ENCODE peak calls at places on chromosomes 13 and 19, in seven cellular contexts. S, Y, D, H, C, O and E are unnamed samples.

GRCh38 chr19:43595999-43596841 is at the start of the genes IRGQ and ZNF576:
- DNase-seq in S (peak), Y (peak), D (peak), H (peak), C (peak), O (peak), E (peak)

GRCh38 chr13:113178070-113178895 is 19.8 kb downstream of the PROZ start:
- DNase-seq in S (no peak), Y (no peak), D (peak), H (peak), C (no peak), O (no peak), E (no peak)

GRCh38 chr19:41698746-41699230 is 9.6 kb upstream of the CEACAM5 start:
- DNase-seq in S (no peak), Y (no peak), D (no peak), H (no peak), C (peak), O (peak), E (no peak)

GRCh38 chr19:19342086-19343015 is 21.7 kb downstream of the MAU2 start:
- DNase-seq in S (peak), Y (peak), D (peak), H (peak), C (peak), O (peak), E (peak)

GRCh38 chr13:87981416-87981815 is 310.2 kb downstream of the SLITRK5 start:
- DNase-seq in S (no peak), Y (no peak), D (no peak), H (no peak), C (no peak), O (no peak), E (no peak)

GRCh38 chr13:49629947-49630346 is 1.6 kb downstream of the ARL11 start:
- DNase-seq in S (no peak), Y (no peak), D (no peak), H (no peak), C (no peak), O (no peak), E (no peak)

GRCh38 chr13:22214184-22214583 is 543.3 kb downstream of the FGF9 start:
- DNase-seq in S (no peak), Y (no peak), D (no peak), H (no peak), C (no peak), O (no peak), E (no peak)

GRCh38 chr13:98647121-98647520 is 70.2 kb upstream of the STK24 start:
- DNase-seq in S (no peak), Y (no peak), D (no peak), H (no peak), C (no peak), O (no peak), E (no peak)

GRCh38 chr19:42129399-42130253 is 2.6 kb downstream of the POU2F2 start:
- DNase-seq in S (no peak), Y (peak), D (peak), H (no peak), C (peak), O (peak), E (peak)

GRCh38 chr13:59043016-59043415 is 1120.7 kb downstream of the DIAPH3 start:
- DNase-seq in S (peak), Y (no peak), D (no peak), H (no peak), C (no peak), O (no peak), E (no peak)

GRCh38 chr19:1651548-1652394 is 644 bp downstream of the TCF3 start:
- DNase-seq in S (no peak), Y (peak), D (peak), H (peak), C (no peak), O (no peak), E (peak)

GRCh38 chr19:6198896-6199239 is 63.4 kb downstream of the ACSBG2 start:
- DNase-seq in S (no peak), Y (peak), D (no peak), H (no peak), C (peak), O (no peak), E (no peak)

GRCh38 chr19:39110263-39110967 is 15.2 kb upstream of the PAK4 start:
- DNase-seq in S (peak), Y (peak), D (peak), H (peak), C (peak), O (peak), E (peak)

GRCh38 chr13:104143760-104144406 is 1077.7 kb upstream of the SLC10A2 start:
- DNase-seq in S (peak), Y (no peak), D (no peak), H (no peak), C (no peak), O (no peak), E (no peak)

GRCh38 chr13:111865046-111865445 is 201.9 kb upstream of the SOX1 start:
- DNase-seq in S (peak), Y (no peak), D (no peak), H (no peak), C (no peak), O (no peak), E (no peak)

GRCh38 chr13:111219306-111219705 is 101.1 kb upstream of the TEX29 start:
- DNase-seq in S (peak), Y (no peak), D (peak), H (peak), C (no peak), O (no peak), E (no peak)

GRCh38 chr13:44410328-44410859 is 36.8 kb downstream of the SERP2 start:
- DNase-seq in S (no peak), Y (no peak), D (no peak), H (no peak), C (no peak), O (peak), E (peak)

GRCh38 chr13:33865945-33866344 is 48.0 kb downstream of the RFC3 start:
- DNase-seq in S (no peak), Y (peak), D (no peak), H (no peak), C (peak), O (no peak), E (peak)

GRCh38 chr19:4581381-4582111 is 22.1 kb upstream of the SEMA6B start:
- DNase-seq in S (peak), Y (no peak), D (no peak), H (peak), C (no peak), O (no peak), E (peak)

GRCh38 chr13:48043789-48044503 is 6.4 kb downstream of the NUDT15 start:
- DNase-seq in S (no peak), Y (no peak), D (peak), H (peak), C (no peak), O (no peak), E (no peak)